ENCODE peak calls at places on chromosome 19, in seven cellular contexts. One of them, this sample, is unnamed.

GRCh38 chr19:13024126-13024957 is 29.1 kb downstream of the NFIX start:
- DNase-seq in suprapubic skin: no peak
- DNase-seq in body of pancreas: no peak
- DNase-seq in ovary: no peak
- DNase-seq in CD4-positive, alpha-beta memory T cell: no peak
- DNase-seq in H9: no peak
- DNase-seq in thoracic aorta: no peak
- DNase-seq in this sample: no peak

GRCh38 chr19:3008994-3009393 is 20.1 kb downstream of the TLE2 start:
- DNase-seq in CD4-positive, alpha-beta memory T cell: no peak
- DNase-seq in H9: no peak
- DNase-seq in suprapubic skin: no peak
- DNase-seq in body of pancreas: no peak
- DNase-seq in ovary: peak; percentile 57
- DNase-seq in thoracic aorta: no peak
- DNase-seq in this sample: no peak

GRCh38 chr19:9039728-9040127 is 29.5 kb upstream of the MUC16 start:
- DNase-seq in suprapubic skin: no peak
- DNase-seq in body of pancreas: no peak
- DNase-seq in CD4-positive, alpha-beta memory T cell: no peak
- DNase-seq in ovary: no peak
- DNase-seq in H9: no peak
- DNase-seq in thoracic aorta: no peak
- DNase-seq in this sample: no peak

GRCh38 chr19:6413291-6413690 is 11.3 kb downstream of the KHSRP start:
- DNase-seq in CD4-positive, alpha-beta memory T cell: no peak
- DNase-seq in suprapubic skin: no peak
- DNase-seq in ovary: no peak
- DNase-seq in body of pancreas: no peak
- DNase-seq in H9: no peak
- DNase-seq in thoracic aorta: no peak
- DNase-seq in this sample: no peak

GRCh38 chr19:8489591-8490394 is 12.6 kb downstream of the PRAM1 start:
- DNase-seq in body of pancreas: no peak
- DNase-seq in H9: peak; percentile 50
- DNase-seq in suprapubic skin: no peak
- DNase-seq in ovary: no peak
- DNase-seq in thoracic aorta: no peak
- DNase-seq in CD4-positive, alpha-beta memory T cell: no peak
- DNase-seq in this sample: peak; percentile 76

GRCh38 chr19:12994701-12995595 is at the start of gene NFIX:
- DNase-seq in CD4-positive, alpha-beta memory T cell: peak; percentile 59
- DNase-seq in body of pancreas: peak; percentile 79
- DNase-seq in suprapubic skin: peak; percentile 80
- DNase-seq in ovary: peak; percentile 85
- DNase-seq in thoracic aorta: no peak
- DNase-seq in H9: no peak
- DNase-seq in this sample: no peak

GRCh38 chr19:5339470-5339949 is 1.1 kb downstream of the PTPRS start:
- DNase-seq in body of pancreas: no peak
- DNase-seq in ovary: no peak
- DNase-seq in CD4-positive, alpha-beta memory T cell: no peak
- DNase-seq in suprapubic skin: no peak
- DNase-seq in H9: no peak
- DNase-seq in thoracic aorta: no peak
- DNase-seq in this sample: no peak

GRCh38 chr19:8250596-8250995 is 41.4 kb downstream of the CERS4 start:
- DNase-seq in body of pancreas: no peak
- DNase-seq in ovary: no peak
- DNase-seq in CD4-positive, alpha-beta memory T cell: no peak
- DNase-seq in suprapubic skin: no peak
- DNase-seq in thoracic aorta: no peak
- DNase-seq in H9: no peak
- DNase-seq in this sample: no peak

GRCh38 chr19:19185853-19186728 is 5.9 kb downstream of the BORCS8 start:
- DNase-seq in ovary: no peak
- DNase-seq in CD4-positive, alpha-beta memory T cell: peak; percentile 66
- DNase-seq in H9: peak; percentile 91
- DNase-seq in body of pancreas: peak; percentile 30
- DNase-seq in suprapubic skin: no peak
- DNase-seq in thoracic aorta: no peak
- DNase-seq in this sample: no peak

GRCh38 chr19:39332293-39332692 is 3.5 kb downstream of the GMFG start:
- DNase-seq in H9: no peak
- DNase-seq in suprapubic skin: no peak
- DNase-seq in body of pancreas: no peak
- DNase-seq in thoracic aorta: no peak
- DNase-seq in ovary: no peak
- DNase-seq in CD4-positive, alpha-beta memory T cell: no peak
- DNase-seq in this sample: no peak

GRCh38 chr19:47036233-47036651 is 12.2 kb downstream of the TMEM160 start:
- DNase-seq in ovary: no peak
- DNase-seq in H9: no peak
- DNase-seq in thoracic aorta: no peak
- DNase-seq in CD4-positive, alpha-beta memory T cell: no peak
- DNase-seq in suprapubic skin: no peak
- DNase-seq in body of pancreas: peak; percentile 55
- DNase-seq in this sample: no peak

GRCh38 chr19:30113182-30113581 is 171.1 kb downstream of the URI1 start:
- DNase-seq in suprapubic skin: no peak
- DNase-seq in H9: no peak
- DNase-seq in CD4-positive, alpha-beta memory T cell: no peak
- DNase-seq in ovary: no peak
- DNase-seq in thoracic aorta: no peak
- DNase-seq in body of pancreas: no peak
- DNase-seq in this sample: no peak

GRCh38 chr19:11737964-11738745 is 591 bp downstream of the ZNF823 start:
- DNase-seq in H9: peak; percentile 36
- DNase-seq in ovary: peak; percentile 52
- DNase-seq in thoracic aorta: peak; percentile 2
- DNase-seq in CD4-positive, alpha-beta memory T cell: peak; percentile 44
- DNase-seq in suprapubic skin: peak; percentile 70
- DNase-seq in body of pancreas: peak; percentile 87
- DNase-seq in this sample: no peak

GRCh38 chr19:12272980-12273901 is 21.4 kb downstream of the ZNF44 start:
- DNase-seq in ovary: no peak
- DNase-seq in suprapubic skin: no peak
- DNase-seq in H9: no peak
- DNase-seq in thoracic aorta: no peak
- DNase-seq in body of pancreas: no peak
- DNase-seq in CD4-positive, alpha-beta memory T cell: no peak
- DNase-seq in this sample: no peak

GRCh38 chr19:39998511-39998910 is 1.7 kb downstream of the ZNF546 start:
- DNase-seq in H9: no peak
- DNase-seq in ovary: no peak
- DNase-seq in body of pancreas: no peak
- DNase-seq in suprapubic skin: no peak
- DNase-seq in thoracic aorta: no peak
- DNase-seq in CD4-positive, alpha-beta memory T cell: no peak
- DNase-seq in this sample: no peak

GRCh38 chr19:47444388-47444821 is 25.1 kb upstream of the MEIS3 start:
- DNase-seq in thoracic aorta: no peak
- DNase-seq in CD4-positive, alpha-beta memory T cell: peak; percentile 57
- DNase-seq in ovary: no peak
- DNase-seq in suprapubic skin: no peak
- DNase-seq in body of pancreas: no peak
- DNase-seq in H9: peak; percentile 64
- DNase-seq in this sample: no peak

GRCh38 chr19:40640744-40641143 is 39.6 kb downstream of the LTBP4 start:
- DNase-seq in thoracic aorta: no peak
- DNase-seq in body of pancreas: no peak
- DNase-seq in CD4-positive, alpha-beta memory T cell: no peak
- DNase-seq in suprapubic skin: no peak
- DNase-seq in ovary: no peak
- DNase-seq in H9: no peak
- DNase-seq in this sample: no peak

GRCh38 chr19:6822311-6822670 is 49.8 kb downstream of the VAV1 start:
- DNase-seq in ovary: no peak
- DNase-seq in thoracic aorta: no peak
- DNase-seq in body of pancreas: no peak
- DNase-seq in H9: no peak
- DNase-seq in CD4-positive, alpha-beta memory T cell: no peak
- DNase-seq in suprapubic skin: no peak
- DNase-seq in this sample: no peak

GRCh38 chr19:16258440-16258903 is 60.8 kb downstream of the AP1M1 start:
- DNase-seq in thoracic aorta: no peak
- DNase-seq in CD4-positive, alpha-beta memory T cell: no peak
- DNase-seq in ovary: no peak
- DNase-seq in body of pancreas: peak; percentile 55
- DNase-seq in H9: no peak
- DNase-seq in suprapubic skin: peak; percentile 82
- DNase-seq in this sample: no peak

GRCh38 chr19:16260794-16261161 is 63.1 kb downstream of the AP1M1 start:
- DNase-seq in ovary: no peak
- DNase-seq in CD4-positive, alpha-beta memory T cell: no peak
- DNase-seq in body of pancreas: no peak
- DNase-seq in thoracic aorta: no peak
- DNase-seq in suprapubic skin: no peak
- DNase-seq in H9: no peak
- DNase-seq in this sample: no peak

GRCh38 chr19:16260160-16260793 is 62.6 kb downstream of the AP1M1 start:
- DNase-seq in ovary: no peak
- DNase-seq in thoracic aorta: no peak
- DNase-seq in suprapubic skin: no peak
- DNase-seq in H9: no peak
- DNase-seq in body of pancreas: no peak
- DNase-seq in CD4-positive, alpha-beta memory T cell: no peak
- DNase-seq in this sample: no peak

GRCh38 chr19:16257509-16258002 is 59.8 kb downstream of the AP1M1 start:
- DNase-seq in suprapubic skin: no peak
- DNase-seq in H9: no peak
- DNase-seq in thoracic aorta: no peak
- DNase-seq in CD4-positive, alpha-beta memory T cell: no peak
- DNase-seq in ovary: no peak
- DNase-seq in body of pancreas: no peak
- DNase-seq in this sample: no peak

GRCh38 chr19:16259385-16260159 is 61.9 kb downstream of the AP1M1 start:
- DNase-seq in suprapubic skin: no peak
- DNase-seq in H9: no peak
- DNase-seq in CD4-positive, alpha-beta memory T cell: no peak
- DNase-seq in body of pancreas: no peak
- DNase-seq in ovary: no peak
- DNase-seq in thoracic aorta: no peak
- DNase-seq in this sample: no peak
- H3K27me3 ChIP-seq in suprapubic skin: no peaks in the 10 kb centered on the region
- H3K27me3 ChIP-seq in H9: no peaks in the 10 kb centered on the region
- H3K27me3 ChIP-seq in CD4-positive, alpha-beta memory T cell: no peaks in the 10 kb centered on the region
- H3K27me3 ChIP-seq in body of pancreas: no peaks in the 10 kb centered on the region
- H3K27me3 ChIP-seq in ovary: no peaks in the 10 kb centered on the region
- H3K27me3 ChIP-seq in thoracic aorta: no peaks in the 10 kb centered on the region
- H3K27me3 ChIP-seq in this sample: peaks cover 18% of the 10 kb centered on the region

DNA sequence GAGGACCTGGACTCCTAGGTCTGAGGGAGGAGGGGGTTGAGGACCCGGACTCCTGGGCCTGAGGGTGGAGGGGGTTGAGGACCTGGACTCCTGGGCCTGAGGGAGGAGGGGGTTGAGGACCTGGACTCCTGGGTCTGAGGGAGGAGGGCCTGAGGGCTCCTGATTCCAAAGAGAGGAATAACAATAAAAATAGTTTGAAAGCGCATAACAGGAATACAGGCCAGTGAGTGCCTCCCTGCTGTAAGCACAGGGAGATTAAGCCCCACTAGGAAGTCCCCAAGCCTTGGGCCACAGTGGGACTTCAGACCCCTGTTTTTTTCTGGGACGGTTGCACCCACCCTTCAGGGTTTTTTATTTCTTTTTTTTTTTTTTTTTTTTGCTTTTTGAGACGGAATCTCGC is 1.2 kb upstream of the SBK2 start:
- DNase-seq in ovary: no peak
- DNase-seq in CD4-positive, alpha-beta memory T cell: no peak
- DNase-seq in H9: no peak
- DNase-seq in suprapubic skin: no peak
- DNase-seq in thoracic aorta: no peak
- DNase-seq in body of pancreas: no peak
- DNase-seq in this sample: no peak
- H3K27ac ChIP-seq in ovary: no peak overlapping the region
- H3K27ac ChIP-seq in CD4-positive, alpha-beta memory T cell: no peak overlapping the region
- H3K27ac ChIP-seq in H9: no peak overlapping the region
- H3K27ac ChIP-seq in suprapubic skin: no peak overlapping the region
- H3K27ac ChIP-seq in thoracic aorta: no peak overlapping the region
- H3K27ac ChIP-seq in body of pancreas: no peak overlapping the region
- H3K27ac ChIP-seq in this sample: no peak overlapping the region

DNA sequence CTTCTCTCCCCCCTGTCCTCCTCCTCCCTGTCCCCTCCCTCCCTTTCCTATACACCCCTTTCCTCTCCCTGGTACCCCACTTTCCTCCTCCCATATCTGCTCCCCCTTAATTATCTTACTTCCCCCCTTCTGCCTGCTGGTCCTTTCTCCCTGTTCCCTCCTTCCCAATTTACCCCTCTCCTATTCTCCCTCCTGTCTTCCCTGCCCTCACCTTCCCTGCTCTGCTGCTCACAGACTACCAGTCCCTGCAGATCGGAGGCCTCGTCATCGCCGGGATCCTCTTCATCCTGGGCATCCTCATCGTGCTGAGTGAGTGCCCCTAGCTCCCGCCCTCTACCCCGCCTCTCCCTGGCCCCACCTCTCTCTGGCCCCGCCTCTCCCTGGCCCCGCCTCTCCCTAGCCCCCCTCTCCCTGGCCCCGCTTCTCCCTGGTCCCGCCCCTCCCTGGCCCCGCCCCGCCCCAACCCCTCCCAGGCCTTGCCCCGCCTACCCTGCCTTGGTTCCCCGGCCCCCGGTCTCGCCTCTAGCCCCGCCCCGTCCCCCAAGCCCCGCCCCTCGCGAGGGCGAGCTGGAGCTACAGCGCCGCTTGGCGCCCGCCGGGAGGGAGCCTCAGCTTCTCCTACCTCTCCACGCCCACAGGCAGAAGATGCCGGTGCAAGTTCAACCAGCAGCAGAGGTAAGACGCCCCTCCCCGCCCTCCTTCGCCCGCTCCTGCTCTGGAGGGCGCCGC is 2.0 kb upstream of the FXYD7 start:
- DNase-seq in body of pancreas: peak; percentile 94
- DNase-seq in suprapubic skin: peak; percentile 97
- DNase-seq in CD4-positive, alpha-beta memory T cell: peak; percentile 94
- DNase-seq in H9: peak; percentile 98
- DNase-seq in thoracic aorta: peak; percentile 87
- DNase-seq in ovary: peak; percentile 93
- DNase-seq in this sample: peak; percentile 81
- H3K4me1 ChIP-seq in body of pancreas: peaks cover 36% of the 10 kb centered on the region
- H3K4me1 ChIP-seq in suprapubic skin: peaks cover 77% of the 10 kb centered on the region
- H3K4me1 ChIP-seq in CD4-positive, alpha-beta memory T cell: peaks cover 46% of the 10 kb centered on the region
- H3K4me1 ChIP-seq in H9: peaks cover 2% of the 10 kb centered on the region
- H3K4me1 ChIP-seq in thoracic aorta: peaks cover 33% of the 10 kb centered on the region
- H3K4me1 ChIP-seq in ovary: peaks cover 12% of the 10 kb centered on the region
- H3K4me1 ChIP-seq in this sample: peaks cover 26% of the 10 kb centered on the region

DNA sequence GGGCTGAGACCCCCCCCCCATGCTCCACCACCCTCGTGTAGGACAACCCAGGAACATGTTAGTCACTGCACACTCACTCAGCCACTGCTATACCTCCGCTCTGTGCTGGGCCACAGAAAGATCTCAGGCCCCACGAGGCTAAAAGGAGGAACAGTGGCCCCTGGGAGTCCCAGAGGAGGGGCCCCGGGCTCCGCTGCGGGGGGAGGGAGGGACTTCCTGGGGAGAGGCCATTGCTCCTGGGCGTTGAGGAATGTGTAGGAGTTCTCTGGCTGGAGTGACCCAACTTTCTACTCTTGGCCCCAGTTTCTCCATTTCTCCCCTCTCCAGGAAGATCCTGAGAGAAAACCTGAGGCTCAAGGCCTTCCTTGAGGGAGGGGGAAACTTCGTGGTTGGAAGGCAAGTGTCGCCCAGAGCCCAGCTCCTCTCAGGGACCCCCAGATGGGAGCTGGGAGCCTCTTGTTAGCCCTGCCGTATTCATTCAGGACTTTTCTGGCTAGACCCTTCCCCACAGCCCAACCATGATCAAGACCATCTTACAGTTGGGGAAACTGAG is 13.6 kb downstream of the ONECUT3 start:
- DNase-seq in CD4-positive, alpha-beta memory T cell: peak; percentile 9
- DNase-seq in H9: no peak
- DNase-seq in body of pancreas: no peak
- DNase-seq in thoracic aorta: no peak
- DNase-seq in suprapubic skin: no peak
- DNase-seq in ovary: no peak
- DNase-seq in this sample: no peak
- H3K27me3 ChIP-seq in CD4-positive, alpha-beta memory T cell: peaks cover 54% of the 10 kb centered on the region
- H3K27me3 ChIP-seq in H9: peaks cover 61% of the 10 kb centered on the region
- H3K27me3 ChIP-seq in body of pancreas: peaks cover 69% of the 10 kb centered on the region
- H3K27me3 ChIP-seq in thoracic aorta: peaks cover 15% of the 10 kb centered on the region
- H3K27me3 ChIP-seq in suprapubic skin: peaks cover 97% of the 10 kb centered on the region
- H3K27me3 ChIP-seq in ovary: peaks cover 8% of the 10 kb centered on the region
- H3K27me3 ChIP-seq in this sample: peaks cover 67% of the 10 kb centered on the region